ENCODE peak calls at places on chromosome 6, in seven cellular contexts. E, Y, W, J, G, Z and F are unnamed samples.

GRCh38 chr6:107731422-107732319 is 92.4 kb downstream of the SCML4 start:
- DNase-seq in E (peak; percentile 44), Y (no peak), W (no peak), J (no peak), G (no peak), Z (no peak), F (peak; percentile 44)

GRCh38 chr6:112282217-112282616 is 27.9 kb upstream of the LAMA4 start:
- DNase-seq in E (peak; percentile 58), Y (peak; percentile 97), W (no peak), J (peak; percentile 63), G (no peak), Z (no peak), F (no peak)

GRCh38 chr6:20827798-20828197 is 293.5 kb downstream of the CDKAL1 start:
- DNase-seq in E (no peak), Y (peak; percentile 61), W (no peak), J (no peak), G (no peak), Z (no peak), F (no peak)

GRCh38 chr6:24273471-24273870 is 84.4 kb downstream of the DCDC2 start:
- DNase-seq in E (no peak), Y (peak; percentile 17), W (no peak), J (no peak), G (no peak), Z (no peak), F (no peak)

GRCh38 chr6:78910611-78911134 is 43.3 kb downstream of the IRAK1BP1 start:
- DNase-seq in E (peak; percentile 84), Y (no peak), W (peak; percentile 77), J (peak; percentile 23), G (no peak), Z (peak; percentile 60), F (no peak)

GRCh38 chr6:166907373-166907841 is 48.9 kb downstream of the RNASET2 start:
- DNase-seq in E (no peak), Y (no peak), W (no peak), J (no peak), G (no peak), Z (no peak), F (no peak)

GRCh38 chr6:10976571-10976970 is 67.5 kb downstream of the ELOVL2 start:
- DNase-seq in E (no peak), Y (no peak), W (no peak), J (no peak), G (no peak), Z (no peak), F (no peak)

GRCh38 chr6:140252099-140252498 is 877.7 kb upstream of the CITED2 start:
- DNase-seq in E (no peak), Y (peak; percentile 5), W (no peak), J (no peak), G (no peak), Z (no peak), F (no peak)

GRCh38 chr6:45607818-45608217 is 230.1 kb upstream of the SUPT3H start:
- DNase-seq in E (no peak), Y (peak; percentile 17), W (no peak), J (no peak), G (peak; percentile 46), Z (no peak), F (no peak)

GRCh38 chr6:141482773-141483172 is 650.0 kb upstream of the GJE1 start:
- DNase-seq in E (no peak), Y (peak; percentile 20), W (no peak), J (no peak), G (no peak), Z (no peak), F (no peak)

GRCh38 chr6:138105880-138106664 is 1.1 kb downstream of the PERP start:
- DNase-seq in E (peak; percentile 91), Y (peak; percentile 15), W (no peak), J (peak; percentile 27), G (peak; percentile 16), Z (no peak), F (no peak)

GRCh38 chr6:24064106-24064505 is 61.9 kb upstream of the NRSN1 start:
- DNase-seq in E (peak; percentile 72), Y (no peak), W (no peak), J (no peak), G (no peak), Z (peak; percentile 43), F (no peak)